ENCODE peak calls at places on chromosomes 2 and 18, in seven cellular contexts. P, Z, R, Q, E, T and A are unnamed samples.

GRCh38 chr2:20501974-20502373 is 55.1 kb downstream of the RHOB start:
- DNase-seq in P (no peak), Z (peak), R (no peak), Q (peak), E (peak), T (no peak), A (no peak)

GRCh38 chr2:95300391-95300938 is 3.3 kb downstream of the KCNIP3 start:
- DNase-seq in P (no peak), Z (no peak), R (no peak), Q (no peak), E (no peak), T (no peak), A (no peak)

GRCh38 chr18:23812566-23813440 is 123.5 kb downstream of the LAMA3 start:
- DNase-seq in P (no peak), Z (no peak), R (peak), Q (no peak), E (no peak), T (no peak), A (no peak)

GRCh38 chr2:54336136-54336976 is 80.3 kb upstream of the TSPYL6 start:
- DNase-seq in P (no peak), Z (peak), R (no peak), Q (peak), E (no peak), T (no peak), A (no peak)

GRCh38 chr2:144496660-144497598 is 23.0 kb downstream of the ZEB2 start:
- DNase-seq in P (no peak), Z (no peak), R (no peak), Q (no peak), E (no peak), T (no peak), A (no peak)

GRCh38 chr2:153543639-153544071 is 65.1 kb upstream of the RPRM start:
- DNase-seq in P (no peak), Z (no peak), R (no peak), Q (no peak), E (no peak), T (no peak), A (no peak)

GRCh38 chr2:33258387-33258786 is 218.1 kb upstream of the RASGRP3 start:
- DNase-seq in P (no peak), Z (no peak), R (no peak), Q (no peak), E (no peak), T (no peak), A (no peak)

GRCh38 chr2:149719695-149720094 is 132.1 kb upstream of the MMADHC start:
- DNase-seq in P (no peak), Z (no peak), R (no peak), Q (no peak), E (no peak), T (no peak), A (no peak)

GRCh38 chr2:125424386-125424785 is 1231.6 kb upstream of the GYPC start:
- DNase-seq in P (no peak), Z (no peak), R (no peak), Q (peak), E (no peak), T (no peak), A (no peak)

GRCh38 chr2:208648368-208648767 is 241.8 kb downstream of the PTH2R start:
- DNase-seq in P (no peak), Z (no peak), R (peak), Q (no peak), E (no peak), T (no peak), A (no peak)

GRCh38 chr2:46847185-46847710 is 68.4 kb downstream of the MCFD2 start:
- DNase-seq in P (no peak), Z (peak), R (peak), Q (peak), E (peak), T (no peak), A (peak)

GRCh38 chr18:50836521-50836957 is 16.7 kb upstream of the MRO start:
- DNase-seq in P (no peak), Z (no peak), R (peak), Q (peak), E (peak), T (no peak), A (peak)

GRCh38 chr2:110812726-110813645 is 80.6 kb downstream of the ACOXL start:
- DNase-seq in P (no peak), Z (no peak), R (no peak), Q (no peak), E (no peak), T (no peak), A (no peak)

GRCh38 chr2:173149491-173149890 is 73.8 kb downstream of the MAP3K20 start:
- DNase-seq in P (peak), Z (no peak), R (no peak), Q (no peak), E (no peak), T (no peak), A (no peak)

GRCh38 chr18:10216809-10217208 is 237.6 kb upstream of the APCDD1 start:
- DNase-seq in P (no peak), Z (no peak), R (no peak), Q (no peak), E (no peak), T (no peak), A (no peak)

GRCh38 chr18:36589857-36590543 is 238.8 kb downstream of the TPGS2 start:
- DNase-seq in P (no peak), Z (no peak), R (no peak), Q (peak), E (no peak), T (no peak), A (no peak)

GRCh38 chr2:26072925-26073768 is 39.3 kb downstream of the RAB10 start:
- DNase-seq in P (no peak), Z (no peak), R (peak), Q (no peak), E (no peak), T (no peak), A (no peak)

GRCh38 chr2:138023298-138023697 is 59.0 kb downstream of the HNMT start:
- DNase-seq in P (no peak), Z (no peak), R (no peak), Q (no peak), E (no peak), T (no peak), A (no peak)

GRCh38 chr18:37176307-37176934 is 347.5 kb downstream of the KIAA1328 start:
- DNase-seq in P (no peak), Z (no peak), R (no peak), Q (no peak), E (no peak), T (no peak), A (no peak)

GRCh38 chr2:202140522-202141292 is 67.7 kb downstream of the KIAA2012 start:
- DNase-seq in P (no peak), Z (no peak), R (no peak), Q (peak), E (peak), T (no peak), A (no peak)

GRCh38 chr18:77984833-77985232 is 735.2 kb downstream of the GALR1 start:
- DNase-seq in P (no peak), Z (no peak), R (no peak), Q (no peak), E (no peak), T (no peak), A (no peak)

GRCh38 chr2:189954989-189955388 is 107.5 kb downstream of the MSTN start:
- DNase-seq in P (no peak), Z (no peak), R (no peak), Q (no peak), E (no peak), T (no peak), A (no peak)

GRCh38 chr2:130241041-130241707 is 42.9 kb upstream of the TUBA3E start:
- DNase-seq in P (no peak), Z (no peak), R (peak), Q (no peak), E (no peak), T (no peak), A (no peak)

GRCh38 chr2:11738589-11739436 is 7.6 kb upstream of the LPIN1 start:
- DNase-seq in P (no peak), Z (peak), R (peak), Q (peak), E (peak), T (no peak), A (peak)

GRCh38 chr18:24536326-24536725 is 75.9 kb downstream of the HRH4 start:
- DNase-seq in P (no peak), Z (no peak), R (no peak), Q (no peak), E (no peak), T (no peak), A (peak)

GRCh38 chr2:112848833-112849232 is 12.3 kb upstream of the IL1B start:
- DNase-seq in P (no peak), Z (no peak), R (no peak), Q (no peak), E (no peak), T (no peak), A (no peak)

GRCh38 chr2:9782197-9782719 is 61.0 kb upstream of the TAF1B start:
- DNase-seq in P (peak), Z (no peak), R (peak), Q (no peak), E (no peak), T (peak), A (no peak)

GRCh38 chr2:29878898-29879297 is 42.5 kb downstream of the ALK start:
- DNase-seq in P (no peak), Z (no peak), R (peak), Q (peak), E (no peak), T (no peak), A (peak)

GRCh38 chr18:79465392-79465991 is 69.8 kb downstream of the NFATC1 start:
- DNase-seq in P (no peak), Z (no peak), R (no peak), Q (no peak), E (no peak), T (no peak), A (no peak)

GRCh38 chr2:105412584-105412983 is 13.7 kb upstream of the FHL2 start:
- DNase-seq in P (no peak), Z (no peak), R (no peak), Q (no peak), E (no peak), T (no peak), A (no peak)

GRCh38 chr18:26747131-26747475 is 118.4 kb downstream of the AQP4 start:
- DNase-seq in P (no peak), Z (no peak), R (peak), Q (no peak), E (no peak), T (no peak), A (no peak)

GRCh38 chr2:239710953-239711861 is 310.4 kb upstream of the HDAC4 start:
- DNase-seq in P (no peak), Z (no peak), R (no peak), Q (no peak), E (no peak), T (no peak), A (no peak)

GRCh38 chr18:6731197-6731596 is 1.7 kb downstream of the ARHGAP28 start:
- DNase-seq in P (no peak), Z (peak), R (no peak), Q (peak), E (peak), T (no peak), A (no peak)